ENCODE peak calls at places on chromosomes 3 and 15, in four cellular contexts. One of them, this sample, is unnamed.

GRCh38 chr15:65183847-65184159 is 1.3 kb downstream of the CLPX start:
- DNase-seq in H1: no peak
- DNase-seq in H9: no peak
- DNase-seq in IMR-90: no peak
- DNase-seq in this sample: no peak

GRCh38 chr15:37208475-37209363 is 108.4 kb upstream of the MEIS2 start:
- DNase-seq in IMR-90: no peak
- DNase-seq in H1: no peak
- DNase-seq in H9: no peak
- DNase-seq in this sample: no peak

GRCh38 chr3:21745971-21746370 is 5.0 kb downstream of the ZNF385D start:
- DNase-seq in H1: no peak
- DNase-seq in IMR-90: peak; percentile 27
- DNase-seq in H9: no peak
- DNase-seq in this sample: no peak

GRCh38 chr3:70871909-70872656 is 559.6 kb upstream of the MDFIC2 start:
- DNase-seq in H9: no peak
- DNase-seq in IMR-90: peak; percentile 93
- DNase-seq in H1: no peak
- DNase-seq in this sample: peak; percentile 39

GRCh38 chr15:73873456-73873855 is at the start of gene TBC1D21:
- DNase-seq in IMR-90: no peak
- DNase-seq in H9: peak; percentile 19
- DNase-seq in H1: no peak
- DNase-seq in this sample: no peak

GRCh38 chr3:114827495-114827894 is 319.6 kb downstream of the ZBTB20 start:
- DNase-seq in IMR-90: peak; percentile 58
- DNase-seq in H9: no peak
- DNase-seq in H1: peak; percentile 1
- DNase-seq in this sample: peak; percentile 75

GRCh38 chr3:187987919-187988318 is 166.0 kb upstream of the LPP start:
- DNase-seq in H1: no peak
- DNase-seq in IMR-90: no peak
- DNase-seq in H9: no peak
- DNase-seq in this sample: no peak

GRCh38 chr3:28915711-28916481 is 365.0 kb upstream of the RBMS3 start:
- DNase-seq in H1: peak; percentile 10
- DNase-seq in IMR-90: peak; percentile 91
- DNase-seq in H9: peak; percentile 43
- DNase-seq in this sample: peak; percentile 78

GRCh38 chr3:52176188-52176752 is 21.7 kb upstream of the ALAS1 start:
- DNase-seq in IMR-90: no peak
- DNase-seq in H1: no peak
- DNase-seq in H9: no peak
- DNase-seq in this sample: no peak

GRCh38 chr15:39582286-39582976 is 1.6 kb downstream of the THBS1 start:
- DNase-seq in H9: no peak
- DNase-seq in IMR-90: peak; percentile 73
- DNase-seq in H1: no peak
- DNase-seq in this sample: no peak

GRCh38 chr3:169929830-169930519 is 18.6 kb downstream of the SAMD7 start:
- DNase-seq in H1: no peak
- DNase-seq in H9: no peak
- DNase-seq in IMR-90: no peak
- DNase-seq in this sample: peak; percentile 8

GRCh38 chr15:60788514-60789091 is 309.7 kb upstream of the ICE2 start:
- DNase-seq in H9: no peak
- DNase-seq in IMR-90: no peak
- DNase-seq in H1: no peak
- DNase-seq in this sample: peak; percentile 57

GRCh38 chr3:128784228-128784627 is 58.2 kb downstream of the RAB7A start:
- DNase-seq in IMR-90: no peak
- DNase-seq in H9: peak; percentile 83
- DNase-seq in H1: peak; percentile 39
- DNase-seq in this sample: peak; percentile 81

GRCh38 chr3:71087109-71088018 is 496.2 kb downstream of the FOXP1 start:
- DNase-seq in H9: no peak
- DNase-seq in H1: no peak
- DNase-seq in IMR-90: peak; percentile 51
- DNase-seq in this sample: no peak

GRCh38 chr3:187836848-187837770 is 91.8 kb upstream of the BCL6 start:
- DNase-seq in IMR-90: peak; percentile 10
- DNase-seq in H1: no peak
- DNase-seq in H9: no peak
- DNase-seq in this sample: no peak

GRCh38 chr3:144482876-144483275 is 511.3 kb downstream of the DIPK2A start:
- DNase-seq in H1: no peak
- DNase-seq in IMR-90: no peak
- DNase-seq in H9: no peak
- DNase-seq in this sample: no peak

GRCh38 chr3:178785961-178786360 is 249.7 kb downstream of the KCNMB2 start:
- DNase-seq in H9: no peak
- DNase-seq in H1: no peak
- DNase-seq in IMR-90: no peak
- DNase-seq in this sample: no peak

GRCh38 chr3:87084868-87085267 is 93.9 kb upstream of the VGLL3 start:
- DNase-seq in IMR-90: peak; percentile 5
- DNase-seq in H1: no peak
- DNase-seq in H9: no peak
- DNase-seq in this sample: no peak

GRCh38 chr3:151276038-151277027 is 2.0 kb downstream of the P2RY14 start:
- DNase-seq in H9: no peak
- DNase-seq in H1: no peak
- DNase-seq in IMR-90: no peak
- DNase-seq in this sample: peak; percentile 77

GRCh38 chr3:178752843-178753242 is 216.6 kb downstream of the KCNMB2 start:
- DNase-seq in H1: no peak
- DNase-seq in H9: no peak
- DNase-seq in IMR-90: no peak
- DNase-seq in this sample: no peak

GRCh38 chr3:60140160-60140559 is 1090.3 kb upstream of the CFAP20DC start:
- DNase-seq in IMR-90: no peak
- DNase-seq in H1: no peak
- DNase-seq in H9: no peak
- DNase-seq in this sample: no peak

GRCh38 chr3:149352556-149352955 is 19.1 kb upstream of the TM4SF18 start:
- DNase-seq in H1: peak; percentile 66
- DNase-seq in IMR-90: peak; percentile 58
- DNase-seq in H9: peak; percentile 88
- DNase-seq in this sample: peak; percentile 87

GRCh38 chr3:17938313-17938712 is 195.9 kb upstream of the TBC1D5 start:
- DNase-seq in IMR-90: no peak
- DNase-seq in H1: no peak
- DNase-seq in H9: no peak
- DNase-seq in this sample: no peak

GRCh38 chr15:84151205-84151931 is 84.2 kb upstream of the GOLGA6L4 start:
- DNase-seq in IMR-90: no peak
- DNase-seq in H9: no peak
- DNase-seq in H1: no peak
- DNase-seq in this sample: peak; percentile 19

GRCh38 chr15:31550211-31550848 is 223.7 kb downstream of the KLF13 start:
- DNase-seq in IMR-90: no peak
- DNase-seq in H9: no peak
- DNase-seq in H1: no peak
- DNase-seq in this sample: no peak

GRCh38 chr15:47857384-47858168 is 140.3 kb downstream of the SEMA6D start:
- DNase-seq in H1: no peak
- DNase-seq in H9: no peak
- DNase-seq in IMR-90: no peak
- DNase-seq in this sample: no peak

GRCh38 chr15:40313531-40314398 is 6.0 kb upstream of the PLCB2 start:
- DNase-seq in H9: no peak
- DNase-seq in H1: no peak
- DNase-seq in IMR-90: no peak
- DNase-seq in this sample: no peak

GRCh38 chr3:143707848-143708247 is 140.4 kb downstream of the SLC9A9 start:
- DNase-seq in H9: no peak
- DNase-seq in IMR-90: no peak
- DNase-seq in H1: no peak
- DNase-seq in this sample: peak; percentile 68

GRCh38 chr3:111761309-111761795 is 97.7 kb upstream of the PHLDB2 start:
- DNase-seq in IMR-90: peak; percentile 85
- DNase-seq in H9: no peak
- DNase-seq in H1: no peak
- DNase-seq in this sample: no peak

GRCh38 chr15:81029416-81030367 is 29.0 kb downstream of the TLNRD1 start:
- DNase-seq in IMR-90: peak; percentile 31
- DNase-seq in H1: no peak
- DNase-seq in H9: no peak
- DNase-seq in this sample: no peak

GRCh38 chr3:138027821-138028220 is 17.9 kb downstream of the CLDN18 start:
- DNase-seq in H9: no peak
- DNase-seq in IMR-90: no peak
- DNase-seq in H1: no peak
- DNase-seq in this sample: no peak

GRCh38 chr15:65303687-65304392 is 637 bp upstream of the RNU5B-1 start:
- DNase-seq in IMR-90: peak; percentile 43
- DNase-seq in H9: peak; percentile 64
- DNase-seq in H1: no peak
- DNase-seq in this sample: peak; percentile 94

GRCh38 chr3:217436-217835 is 20.9 kb downstream of the CHL1 start:
- DNase-seq in IMR-90: no peak
- DNase-seq in H1: no peak
- DNase-seq in H9: no peak
- DNase-seq in this sample: no peak

GRCh38 chr3:9180764-9181117 is 68.7 kb downstream of the SRGAP3 start:
- DNase-seq in H9: no peak
- DNase-seq in IMR-90: no peak
- DNase-seq in H1: no peak
- DNase-seq in this sample: no peak

GRCh38 chr3:184769771-184770170 is 42.2 kb upstream of the VPS8 start:
- DNase-seq in IMR-90: no peak
- DNase-seq in H9: no peak
- DNase-seq in H1: no peak
- DNase-seq in this sample: no peak

GRCh38 chr3:109275702-109276293 is 40.5 kb downstream of the DPPA2 start:
- DNase-seq in H1: peak; percentile 3
- DNase-seq in H9: peak; percentile 56
- DNase-seq in IMR-90: peak; percentile 37
- DNase-seq in this sample: peak; percentile 85

DNA sequence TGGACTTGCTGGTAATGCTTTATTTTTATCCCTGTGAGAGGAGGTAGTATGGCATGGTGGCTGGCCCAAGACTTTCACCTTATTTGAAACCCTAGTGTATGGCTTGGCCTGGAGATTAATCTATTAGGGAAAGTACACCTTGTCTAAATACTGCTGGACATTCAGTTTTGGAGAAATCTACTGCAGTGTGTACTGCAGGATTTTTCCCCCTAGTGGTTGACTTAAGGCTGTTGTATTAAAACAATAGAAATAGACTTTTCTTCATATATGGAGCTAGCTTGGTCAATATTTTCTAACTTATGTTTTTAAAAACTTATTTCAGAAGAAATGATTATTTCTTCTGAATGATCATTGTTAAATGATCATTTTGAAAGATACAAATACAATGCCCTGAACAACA is 13.9 kb upstream of the SLITRK3 start:
- DNase-seq in H1: no peak
- DNase-seq in IMR-90: no peak
- DNase-seq in H9: no peak
- DNase-seq in this sample: no peak
- H3K56ac ChIP-seq in H1: no peak overlapping the region
- H3K56ac ChIP-seq in IMR-90: no peak overlapping the region
- H3K56ac ChIP-seq in H9: no peak overlapping the region
- H3K56ac ChIP-seq in this sample: no peak overlapping the region

DNA sequence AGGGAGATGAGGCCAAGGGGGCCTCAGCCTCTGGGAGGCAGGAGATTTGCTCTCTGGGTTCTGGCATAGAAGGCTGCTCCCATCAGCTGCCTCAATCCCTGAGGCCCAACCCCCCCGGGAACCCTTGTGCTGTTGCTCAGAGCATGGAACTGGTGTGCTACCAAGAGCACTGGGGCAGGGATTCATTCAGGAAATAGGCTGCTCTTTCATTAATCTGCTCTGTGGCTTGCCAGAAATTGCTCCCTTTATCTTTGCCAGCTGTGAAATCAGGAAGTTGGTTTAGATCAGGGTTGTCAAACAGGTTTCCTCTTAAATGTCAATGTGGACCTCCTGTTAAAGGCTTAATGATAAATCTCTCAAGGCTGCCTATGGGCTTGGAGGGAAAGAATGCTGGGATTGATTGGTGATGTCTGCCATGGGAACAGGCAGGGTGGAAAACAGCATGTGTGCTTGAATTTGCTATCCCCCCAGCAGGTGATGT is 18.9 kb downstream of the FAM3D start:
- DNase-seq in H1: no peak
- DNase-seq in IMR-90: no peak
- DNase-seq in H9: no peak
- DNase-seq in this sample: peak; percentile 60
- H3K56ac ChIP-seq in H1: no peak overlapping the region
- H3K56ac ChIP-seq in IMR-90: no peak overlapping the region
- H3K56ac ChIP-seq in H9: no peak overlapping the region
- H3K56ac ChIP-seq in this sample: no peak overlapping the region

GRCh38 chr3:75329713-75330112 is 334.4 kb upstream of the FRG2C start:
- DNase-seq in H9: no peak
- DNase-seq in H1: no peak
- DNase-seq in IMR-90: no peak
- DNase-seq in this sample: no peak

GRCh38 chr3:75325716-75326115 is 338.4 kb upstream of the FRG2C start:
- DNase-seq in IMR-90: no peak
- DNase-seq in H9: no peak
- DNase-seq in H1: no peak
- DNase-seq in this sample: peak; percentile 81

GRCh38 chr3:75332784-75333183 is 331.3 kb upstream of the FRG2C start:
- DNase-seq in IMR-90: peak; percentile 78
- DNase-seq in H9: no peak
- DNase-seq in H1: no peak
- DNase-seq in this sample: no peak

GRCh38 chr3:75327453-75327852 is 336.7 kb upstream of the FRG2C start:
- DNase-seq in H9: no peak
- DNase-seq in IMR-90: no peak
- DNase-seq in H1: no peak
- DNase-seq in this sample: no peak
- H3K56ac ChIP-seq in H9: no peak overlapping the region
- H3K56ac ChIP-seq in IMR-90: no peak overlapping the region
- H3K56ac ChIP-seq in H1: no peak overlapping the region
- H3K56ac ChIP-seq in this sample: no peak overlapping the region

DNA sequence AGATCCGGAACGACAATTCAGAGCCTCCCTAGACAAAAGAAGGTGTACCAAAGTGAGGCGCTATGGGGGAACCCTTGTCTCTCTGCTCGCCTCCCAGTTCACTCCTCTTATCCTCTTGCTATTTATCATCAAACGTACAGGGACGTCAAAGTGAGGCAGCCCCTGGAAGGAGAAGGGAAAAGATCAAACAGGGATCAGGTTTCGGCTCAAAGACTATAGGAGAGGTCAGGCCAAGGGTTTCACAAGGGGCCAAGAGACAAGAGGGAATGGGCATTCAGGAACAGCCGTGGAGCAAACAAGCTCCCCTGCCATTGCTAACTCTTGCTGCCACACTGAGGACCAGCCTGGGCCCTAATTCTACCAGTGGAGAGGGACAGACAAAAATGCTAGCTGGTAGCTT is 168.6 kb downstream of the GREM1 start:
- DNase-seq in H1: no peak
- DNase-seq in H9: peak; percentile 32
- DNase-seq in IMR-90: no peak
- DNase-seq in this sample: no peak
- H3K56ac ChIP-seq in H1: no peak overlapping the region
- H3K56ac ChIP-seq in H9: no peak overlapping the region
- H3K56ac ChIP-seq in IMR-90: no peak overlapping the region
- H3K56ac ChIP-seq in this sample: no peak overlapping the region

This sample was measured in mesendoderm.